ENCODE peak calls at places on chromosomes 13 and 19, in nine cellular contexts. T is fibroblast of mammary gland, Q is right cardiac atrium, P is NCI-H82, R is prostate gland, F is sigmoid colon, K is H1, C is cardiac fibroblast, D is amygdala. G is an unnamed sample.

GRCh38 chr13:72985610-72986009 is 73.2 kb upstream of the KLF5 start:
- DNase-seq in P (no peak), C (no peak), F (no peak), Q (no peak), T (no peak), R (no peak), K (no peak), D (no peak), G (no peak)

GRCh38 chr19:685457-685931 is 9.3 kb downstream of the FSTL3 start:
- DNase-seq in F (no peak), Q (peak), P (no peak), T (no peak), D (no peak), K (no peak), R (no peak), C (no peak), G (no peak)

GRCh38 chr19:49210108-49210900 is 52.7 kb downstream of the TRPM4 start:
- DNase-seq in F (peak), K (peak), C (peak), D (no peak), R (no peak), T (peak), Q (peak), P (no peak), G (no peak)

GRCh38 chr13:32731576-32731975 is 145.3 kb downstream of the PDS5B start:
- DNase-seq in T (peak), K (no peak), P (no peak), F (no peak), C (peak), R (peak), Q (no peak), D (no peak), G (no peak)

GRCh38 chr13:28385362-28385761 is 109.6 kb downstream of the FLT1 start:
- DNase-seq in D (no peak), T (no peak), C (no peak), F (no peak), K (no peak), R (no peak), P (no peak), Q (no peak), G (no peak)

GRCh38 chr19:18879579-18880373 is 16.2 kb downstream of the CERS1 start:
- DNase-seq in P (peak), T (peak), C (peak), F (no peak), Q (peak), K (no peak), D (no peak), R (no peak), G (no peak)

GRCh38 chr19:17005000-17005399 is 21.6 kb downstream of the CPAMD8 start:
- DNase-seq in C (no peak), D (no peak), Q (no peak), K (no peak), R (no peak), T (no peak), P (no peak), F (no peak), G (no peak)

GRCh38 chr13:44165172-44165894 is 208.3 kb upstream of the SERP2 start:
- DNase-seq in P (no peak), Q (no peak), F (no peak), R (no peak), T (no peak), C (no peak), D (no peak), K (no peak), G (no peak)

GRCh38 chr19:16899566-16900075 is 10.8 kb downstream of the F2RL3 start:
- DNase-seq in D (no peak), R (no peak), K (no peak), T (peak), C (peak), Q (peak), P (peak), F (no peak), G (no peak)

GRCh38 chr13:38902551-38902950 is 88.1 kb downstream of the STOML3 start:
- DNase-seq in K (no peak), P (no peak), R (no peak), C (no peak), F (no peak), Q (no peak), D (no peak), T (no peak), G (no peak)

GRCh38 chr19:56120371-56121179 is 520 bp downstream of the ZNF787 start:
- DNase-seq in R (peak), K (no peak), F (peak), D (peak), T (peak), P (peak), C (peak), Q (peak), G (peak)

GRCh38 chr13:104385409-104385808 is 1319.2 kb upstream of the SLC10A2 start:
- DNase-seq in F (no peak), C (peak), Q (no peak), R (no peak), T (peak), D (no peak), P (no peak), K (no peak), G (no peak)

GRCh38 chr13:43085545-43085944 is 62.2 kb downstream of the DNAJC15 start:
- DNase-seq in D (no peak), F (no peak), R (no peak), P (peak), Q (no peak), C (peak), T (peak), K (no peak), G (no peak)

GRCh38 chr19:12952488-12953455 is 4.3 kb downstream of the GADD45GIP1 start:
- DNase-seq in K (no peak), F (no peak), Q (peak), P (peak), D (peak), R (no peak), C (peak), T (peak), G (no peak)

GRCh38 chr19:39372941-39373340 is 18.0 kb downstream of the PAF1 start:
- DNase-seq in F (no peak), K (no peak), Q (peak), T (peak), D (no peak), C (peak), R (no peak), P (no peak), G (no peak)

GRCh38 chr19:35083678-35084077 is 31.9 kb upstream of the FXYD3 start:
- DNase-seq in P (no peak), T (no peak), C (no peak), Q (no peak), K (no peak), D (no peak), R (no peak), F (no peak), G (no peak)

GRCh38 chr13:87889241-87889640 is 218.1 kb downstream of the SLITRK5 start:
- DNase-seq in K (no peak), D (no peak), C (no peak), F (no peak), Q (no peak), P (no peak), T (no peak), R (no peak), G (no peak)

GRCh38 chr19:42081584-42082258 is 5.8 kb downstream of the ZNF574 start:
- DNase-seq in C (peak), T (peak), Q (no peak), P (peak), K (no peak), R (no peak), D (no peak), F (no peak), G (no peak)

GRCh38 chr19:19652482-19653295 is 9.2 kb upstream of the GMIP start:
- DNase-seq in P (no peak), F (no peak), T (peak), K (no peak), C (peak), D (no peak), Q (peak), R (no peak), G (no peak)

GRCh38 chr19:797528-798414 is 519 bp downstream of the PTBP1 start:
- DNase-seq in Q (peak), D (peak), T (peak), R (peak), F (peak), P (peak), K (no peak), C (peak), G (peak)

GRCh38 chr19:49567722-49568454 is 12.5 kb downstream of the NOSIP start:
- DNase-seq in P (no peak), T (peak), D (no peak), Q (no peak), R (no peak), K (no peak), C (no peak), F (no peak), G (no peak)

GRCh38 chr19:42037649-42038048 is 32.4 kb downstream of the GRIK5 start:
- DNase-seq in K (no peak), T (no peak), R (no peak), D (no peak), P (no peak), C (no peak), F (no peak), Q (no peak), G (no peak)

GRCh38 chr13:97975280-97975850 is 21.9 kb downstream of the IPO5 start:
- DNase-seq in K (no peak), T (no peak), C (no peak), D (no peak), Q (no peak), R (no peak), F (no peak), P (peak), G (no peak)

G was measured in cardiac septum.